ENCODE peak calls at places on chromosomes 1 and 21, in seven cellular contexts. Q, A, S, Z, M, L and Y are unnamed samples.

GRCh38 chr1:19096036-19096833 is 113.8 kb downstream of the UBR4 start:
- DNase-seq in A (no peak), L (no peak), M (no peak), Z (peak; percentile 39), S (peak; percentile 49), Q (no peak), Y (no peak)

GRCh38 chr21:16424331-16424749 is 694.6 kb downstream of the USP25 start:
- DNase-seq in M (no peak), Z (no peak), Q (no peak), S (no peak), A (no peak), L (peak; percentile 69), Y (no peak)

GRCh38 chr1:46218443-46218842 is 15.3 kb downstream of the LURAP1 start:
- DNase-seq in Z (no peak), A (no peak), L (no peak), Q (no peak), M (no peak), S (no peak), Y (no peak)

GRCh38 chr21:42062543-42063022 is 8.5 kb upstream of the UMODL1 start:
- DNase-seq in M (no peak), Z (no peak), L (no peak), S (no peak), Q (peak; percentile 96), A (peak; percentile 91), Y (peak; percentile 62)

GRCh38 chr1:95994643-95995042 is 726.9 kb upstream of the PTBP2 start:
- DNase-seq in S (no peak), Z (no peak), Q (no peak), A (no peak), M (no peak), L (no peak), Y (no peak)

GRCh38 chr1:81118550-81118949 is 682.2 kb upstream of the ADGRL2 start:
- DNase-seq in Z (no peak), M (no peak), L (peak; percentile 20), S (no peak), Q (no peak), A (no peak), Y (no peak)

GRCh38 chr21:19535356-19535755 is 1131.8 kb upstream of the TMPRSS15 start:
- DNase-seq in Z (no peak), A (no peak), L (no peak), S (no peak), Q (no peak), M (no peak), Y (no peak)

GRCh38 chr1:230399321-230400006 is 26.7 kb downstream of the PGBD5 start:
- DNase-seq in Z (no peak), Q (no peak), L (no peak), A (no peak), M (no peak), S (no peak), Y (no peak)

GRCh38 chr1:200862713-200863415 is 9.9 kb upstream of the GPR25 start:
- DNase-seq in S (no peak), Q (no peak), L (no peak), Z (no peak), M (no peak), A (no peak), Y (peak; percentile 29)

GRCh38 chr1:172537366-172537765 is 4.4 kb downstream of the SUCO start:
- DNase-seq in S (no peak), A (no peak), L (peak; percentile 45), Q (no peak), Z (no peak), M (no peak), Y (no peak)

GRCh38 chr1:24009406-24009805 is 29.3 kb upstream of the SRSF10 start:
- DNase-seq in Z (no peak), M (no peak), L (peak; percentile 65), A (no peak), S (peak; percentile 53), Q (no peak), Y (no peak)

GRCh38 chr1:112882271-112882744 is 73.7 kb downstream of the SLC16A1 start:
- DNase-seq in A (no peak), L (no peak), M (no peak), S (no peak), Q (no peak), Z (no peak), Y (no peak)

GRCh38 chr1:34787461-34788420 is 5.1 kb upstream of the GJA4 start:
- DNase-seq in Q (no peak), Z (peak; percentile 47), A (peak; percentile 18), L (no peak), S (peak; percentile 30), M (peak; percentile 87), Y (no peak)

GRCh38 chr21:15283138-15283537 is 218.3 kb upstream of the NRIP1 start:
- DNase-seq in A (no peak), Q (no peak), L (no peak), S (no peak), Z (no peak), M (no peak), Y (no peak)

GRCh38 chr1:202835548-202836072 is 24.9 kb downstream of the PCAT6 start:
- DNase-seq in A (no peak), S (no peak), M (no peak), Z (no peak), Q (no peak), L (no peak), Y (peak; percentile 22)

GRCh38 chr1:186183970-186184628 is 191.0 kb downstream of the TPR start:
- DNase-seq in A (no peak), Q (no peak), S (no peak), M (no peak), L (peak; percentile 60), Z (no peak), Y (no peak)

GRCh38 chr1:79079770-79080169 is 73.2 kb upstream of the ADGRL4 start:
- DNase-seq in L (peak; percentile 88), S (peak; percentile 7), Z (peak; percentile 51), Q (no peak), M (no peak), A (no peak), Y (no peak)

GRCh38 chr1:37498872-37499617 is 15.5 kb downstream of the MEAF6 start:
- DNase-seq in L (peak; percentile 41), A (no peak), Q (no peak), Z (no peak), S (peak; percentile 50), M (no peak), Y (no peak)

GRCh38 chr1:184310157-184310819 is 76.5 kb upstream of the C1orf21 start:
- DNase-seq in S (no peak), Q (no peak), L (no peak), A (no peak), M (no peak), Z (no peak), Y (no peak)

GRCh38 chr1:115797491-115797890 is 29.0 kb upstream of the CASQ2 start:
- DNase-seq in Z (no peak), M (no peak), Q (no peak), A (no peak), L (no peak), S (no peak), Y (no peak)

GRCh38 chr1:26907071-26907922 is 6.5 kb downstream of the NR0B2 start:
- DNase-seq in S (peak; percentile 75), Z (no peak), Q (no peak), M (no peak), L (peak; percentile 92), A (no peak), Y (no peak)

GRCh38 chr1:63276625-63277024 is 45.7 kb upstream of the FOXD3 start:
- DNase-seq in A (no peak), L (no peak), Z (no peak), Q (no peak), S (no peak), M (no peak), Y (no peak)

GRCh38 chr1:185704181-185704580 is 30.0 kb upstream of the HMCN1 start:
- DNase-seq in Z (no peak), A (no peak), Q (no peak), L (peak; percentile 16), M (no peak), S (no peak), Y (no peak)

GRCh38 chr1:80384037-80384830 is 1377.7 kb upstream of the ADGRL4 start:
- DNase-seq in M (no peak), Q (no peak), L (peak; percentile 18), S (no peak), Z (no peak), A (no peak), Y (no peak)

GRCh38 chr21:21200939-21201610 is 202.9 kb downstream of the NCAM2 start:
- DNase-seq in L (no peak), Z (no peak), Q (no peak), A (no peak), M (no peak), S (no peak), Y (no peak)

GRCh38 chr1:154352581-154353459 is 27.5 kb downstream of the ATP8B2 start:
- DNase-seq in S (peak; percentile 52), Z (peak; percentile 39), M (peak; percentile 77), Q (peak; percentile 39), L (peak; percentile 39), A (no peak), Y (no peak)

GRCh38 chr1:17819129-17819802 is 64.1 kb downstream of the ACTL8 start:
- DNase-seq in M (no peak), A (no peak), Q (no peak), Z (no peak), L (no peak), S (peak; percentile 4), Y (no peak)

DNA sequence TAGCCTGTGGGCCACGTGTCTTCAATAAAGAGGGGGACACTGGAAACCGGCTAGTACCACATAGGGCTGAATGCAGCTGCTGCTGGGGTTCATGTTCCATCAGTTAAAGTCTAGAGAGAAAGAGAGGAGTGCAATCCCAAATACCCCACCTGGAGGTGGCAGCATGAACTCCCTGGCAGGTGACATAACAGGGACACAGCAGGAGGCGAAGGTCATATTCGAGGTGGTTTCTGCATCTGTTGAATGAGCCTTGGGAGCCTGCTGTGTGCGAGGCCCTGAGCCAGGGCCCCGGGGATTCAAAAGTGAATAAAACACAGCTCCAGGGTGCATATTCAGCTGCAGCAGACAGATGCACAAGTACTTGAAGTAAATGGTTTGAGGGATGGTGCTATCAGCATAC is 456.9 kb downstream of the SETD4 start:
- DNase-seq in Z (no peak), M (no peak), A (no peak), Q (no peak), L (no peak), S (no peak), Y (no peak)
- TF ChIP-seq CTCF in Z (no peak), M (no peak), A (no peak), Q (no peak), L (no peak), S (no peak), Y (no peak)

GRCh38 chr1:207565546-207566468 is 69.8 kb downstream of the CR1 start:
- DNase-seq in L (no peak), A (peak; percentile 12), Q (no peak), M (no peak), Z (peak; percentile 39), S (peak; percentile 27), Y (no peak)
- TF ChIP-seq CTCF in L (no peak), A (peak; percentile 52), Q (no peak), M (no peak), Z (peak; percentile 34), S (peak; percentile 54), Y (no peak)

GRCh38 chr1:211748810-211749209 is 73.4 kb upstream of the NEK2 start:
- DNase-seq in A (no peak), M (no peak), L (no peak), Q (no peak), S (no peak), Z (no peak), Y (no peak)
- TF ChIP-seq CTCF in A (no peak), M (no peak), L (no peak), Q (no peak), S (no peak), Z (no peak), Y (no peak)

GRCh38 chr1:10374442-10374860 is 24.4 kb upstream of the PGD start:
- DNase-seq in Z (no peak), S (no peak), Q (no peak), L (no peak), A (no peak), M (no peak), Y (no peak)
- TF ChIP-seq CTCF in Z (no peak), S (no peak), Q (no peak), L (no peak), A (no peak), M (no peak), Y (no peak)

GRCh38 chr1:16017461-16018303 is at the start of gene HSPB7:
- DNase-seq in M (peak; percentile 98), L (peak; percentile 60), A (peak; percentile 33), Z (no peak), Q (no peak), S (no peak), Y (no peak)
- TF ChIP-seq CTCF in M (no peak), L (no peak), A (peak; percentile 41), Z (no peak), Q (no peak), S (no peak), Y (no peak)